ENCODE peak calls at places on chromosome 17, in four cellular contexts. C, X, R and D are unnamed samples.

GRCh38 chr17:9258115-9259020 is 237.1 kb downstream of the NTN1 start:
- DNase-seq in C (no peak), X (no peak), R (no peak), D (peak; percentile 37)

GRCh38 chr17:43219746-43220380 is 8.2 kb downstream of the TMEM106A start:
- DNase-seq in C (no peak), X (no peak), R (no peak), D (no peak)

GRCh38 chr17:29826045-29826692 is 103.9 kb downstream of the SSH2 start:
- DNase-seq in C (no peak), X (no peak), R (no peak), D (no peak)

GRCh38 chr17:74329378-74329777 is 3.4 kb downstream of the KIF19 start:
- DNase-seq in C (no peak), X (no peak), R (no peak), D (no peak)

GRCh38 chr17:13583996-13584700 is 17.6 kb downstream of the HS3ST3A1 start:
- DNase-seq in C (no peak), X (no peak), R (no peak), D (no peak)

GRCh38 chr17:17041018-17041521 is 1.2 kb upstream of the MPRIP start:
- DNase-seq in C (no peak), X (no peak), R (peak; percentile 74), D (peak; percentile 67)

GRCh38 chr17:50205111-50205821 is 3.8 kb upstream of the COL1A1 start:
- DNase-seq in C (no peak), X (no peak), R (peak; percentile 60), D (no peak)

GRCh38 chr17:76735006-76735405 is 2.1 kb downstream of the SRSF2 start:
- DNase-seq in C (no peak), X (no peak), R (peak; percentile 53), D (no peak)

GRCh38 chr17:76054112-76054476 is 18.2 kb downstream of the SRP68 start:
- DNase-seq in C (no peak), X (no peak), R (peak; percentile 40), D (no peak)

GRCh38 chr17:4607773-4608187 is 23.5 kb downstream of the SMTNL2 start:
- DNase-seq in C (peak; percentile 27), X (no peak), R (peak; percentile 49), D (no peak)

GRCh38 chr17:65902831-65903549 is 288.9 kb downstream of the CEP112 start:
- DNase-seq in C (peak; percentile 55), X (no peak), R (no peak), D (peak; percentile 5)

GRCh38 chr17:78226752-78227454 is 4.5 kb upstream of the TMEM235 start:
- DNase-seq in C (no peak), X (no peak), R (no peak), D (no peak)

GRCh38 chr17:42180922-42181850 is at the start of gene KCNH4:
- DNase-seq in C (peak; percentile 80), X (no peak), R (peak; percentile 70), D (peak; percentile 73)

GRCh38 chr17:77375917-77376651 is 235.3 kb downstream of the SEC14L1 start:
- DNase-seq in C (peak; percentile 67), X (no peak), R (peak; percentile 92), D (peak; percentile 57)

GRCh38 chr17:31880311-31880710 is 21.2 kb downstream of the UTP6 start:
- DNase-seq in C (no peak), X (no peak), R (no peak), D (no peak)

GRCh38 chr17:62676231-62676943 is 48.9 kb downstream of the MRC2 start:
- DNase-seq in C (no peak), X (no peak), R (no peak), D (no peak)

GRCh38 chr17:76189741-76190140 is 48.7 kb upstream of the FOXJ1 start:
- DNase-seq in C (peak; percentile 67), X (no peak), R (no peak), D (peak; percentile 24)

GRCh38 chr17:45115871-45116270 is 16.4 kb downstream of the PLCD3 start:
- DNase-seq in C (no peak), X (no peak), R (peak; percentile 55), D (no peak)

GRCh38 chr17:13562271-13562800 is 39.4 kb downstream of the HS3ST3A1 start:
- DNase-seq in C (no peak), X (no peak), R (peak; percentile 97), D (no peak)

GRCh38 chr17:47763913-47764582 is 31.0 kb downstream of the TBX21 start:
- DNase-seq in C (no peak), X (no peak), R (peak; percentile 22), D (no peak)

GRCh38 chr17:65519471-65519870 is 42.0 kb downstream of the AXIN2 start:
- DNase-seq in C (no peak), X (no peak), R (no peak), D (peak; percentile 28)

GRCh38 chr17:30477758-30478115 is 529 bp downstream of the GOSR1 start:
- DNase-seq in C (no peak), X (no peak), R (peak; percentile 19), D (peak; percentile 51)

GRCh38 chr17:50871369-50871768 is 5.2 kb upstream of the TOB1 start:
- DNase-seq in C (peak; percentile 3), X (no peak), R (no peak), D (no peak)

GRCh38 chr17:73952136-73952497 is 251.4 kb upstream of the RPL38 start:
- DNase-seq in C (no peak), X (no peak), R (no peak), D (no peak)

GRCh38 chr17:39653662-39654331 is 11.4 kb upstream of the TCAP start:
- DNase-seq in C (peak; percentile 90), X (no peak), R (no peak), D (peak; percentile 84)

GRCh38 chr17:62611308-62611707 is 16.2 kb upstream of the MRC2 start:
- DNase-seq in C (no peak), X (no peak), R (no peak), D (no peak)

GRCh38 chr17:18971801-18972200 is 19.8 kb downstream of the SLC5A10 start:
- DNase-seq in C (no peak), X (no peak), R (no peak), D (no peak)

GRCh38 chr17:1649844-1650409 is at the start of gene RILP:
- DNase-seq in C (peak; percentile 85), X (no peak), R (no peak), D (peak; percentile 70)

GRCh38 chr17:31394544-31394943 is 3.1 kb downstream of the RAB11FIP4 start:
- DNase-seq in C (peak; percentile 85), X (peak; percentile 53), R (peak; percentile 77), D (peak; percentile 80)

GRCh38 chr17:34757611-34758010 is 178.2 kb downstream of the TMEM132E start:
- DNase-seq in C (peak; percentile 20), X (no peak), R (no peak), D (no peak)
- H4K5ac ChIP-seq in C (no peak overlapping the region), X (no peak overlapping the region), R (no peak overlapping the region), D (no peak overlapping the region)

GRCh38 chr17:81819648-81820171 is 13.4 kb downstream of the MCRIP1 start:
- DNase-seq in C (no peak), X (no peak), R (no peak), D (no peak)

GRCh38 chr17:81821603-81822311 is 11.3 kb downstream of the MCRIP1 start:
- DNase-seq in C (peak; percentile 79), X (no peak), R (peak; percentile 29), D (peak; percentile 64)

GRCh38 chr17:81822996-81823799 is 9.9 kb downstream of the MCRIP1 start:
- DNase-seq in C (no peak), X (no peak), R (no peak), D (no peak)

GRCh38 chr17:81822312-81822637 is 10.8 kb downstream of the MCRIP1 start:
- DNase-seq in C (no peak), X (no peak), R (no peak), D (no peak)

GRCh38 chr17:81821147-81821546 is 11.9 kb downstream of the MCRIP1 start:
- DNase-seq in C (no peak), X (no peak), R (no peak), D (no peak)
- H3K27ac ChIP-seq in C (no peak overlapping the region), X (no peak overlapping the region), R (no peak overlapping the region), D (no peak overlapping the region)

DNA sequence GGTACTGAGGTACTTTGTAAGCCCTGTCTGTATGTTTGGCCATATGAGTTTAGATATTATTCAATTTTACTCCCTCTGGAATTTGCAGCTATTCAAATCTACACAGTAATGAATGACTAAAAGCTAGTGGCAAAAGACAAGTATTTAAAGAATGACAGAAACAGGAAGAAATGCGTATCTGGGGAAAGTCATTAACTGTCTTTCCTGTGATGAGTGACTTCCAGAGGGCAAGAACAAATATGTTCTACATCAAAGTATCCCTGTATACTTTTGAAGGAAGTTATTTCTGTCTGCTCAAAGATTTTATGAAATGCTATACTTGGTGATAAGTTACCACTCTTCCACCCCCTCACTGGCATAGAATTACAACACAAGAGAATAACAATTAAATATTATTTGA is 489.3 kb upstream of the SOX9 start:
- DNase-seq in C (no peak), X (no peak), R (peak; percentile 37), D (no peak)
- H4K5ac ChIP-seq in C (no peak overlapping the region), X (no peak overlapping the region), R (peak overlapping the region; percentile 52), D (no peak overlapping the region)

GRCh38 chr17:60900688-60901087 is 223.0 kb downstream of the BCAS3 start:
- DNase-seq in C (no peak), X (no peak), R (no peak), D (no peak)
- H3K27ac ChIP-seq in C (no peak overlapping the region), X (no peak overlapping the region), R (no peak overlapping the region), D (no peak overlapping the region)

GRCh38 chr17:28811594-28812135 is 30.9 kb downstream of the FAM222B start:
- DNase-seq in C (no peak), X (no peak), R (peak; percentile 21), D (peak; percentile 63)
- H4K5ac ChIP-seq in C (no peak overlapping the region), X (peak overlapping the region; percentile 93), R (peak overlapping the region; percentile 47), D (no peak overlapping the region)

GRCh38 chr17:27511921-27512320 is 55.7 kb downstream of the KSR1 start:
- DNase-seq in C (no peak), X (no peak), R (no peak), D (no peak)

GRCh38 chr17:27513849-27514248 is 57.6 kb downstream of the KSR1 start:
- DNase-seq in C (no peak), X (no peak), R (no peak), D (no peak)

GRCh38 chr17:27518048-27518447 is 61.8 kb downstream of the KSR1 start:
- DNase-seq in C (no peak), X (no peak), R (no peak), D (no peak)

GRCh38 chr17:27512511-27513346 is 56.5 kb downstream of the KSR1 start:
- DNase-seq in C (no peak), X (no peak), R (peak; percentile 61), D (no peak)

DNA sequence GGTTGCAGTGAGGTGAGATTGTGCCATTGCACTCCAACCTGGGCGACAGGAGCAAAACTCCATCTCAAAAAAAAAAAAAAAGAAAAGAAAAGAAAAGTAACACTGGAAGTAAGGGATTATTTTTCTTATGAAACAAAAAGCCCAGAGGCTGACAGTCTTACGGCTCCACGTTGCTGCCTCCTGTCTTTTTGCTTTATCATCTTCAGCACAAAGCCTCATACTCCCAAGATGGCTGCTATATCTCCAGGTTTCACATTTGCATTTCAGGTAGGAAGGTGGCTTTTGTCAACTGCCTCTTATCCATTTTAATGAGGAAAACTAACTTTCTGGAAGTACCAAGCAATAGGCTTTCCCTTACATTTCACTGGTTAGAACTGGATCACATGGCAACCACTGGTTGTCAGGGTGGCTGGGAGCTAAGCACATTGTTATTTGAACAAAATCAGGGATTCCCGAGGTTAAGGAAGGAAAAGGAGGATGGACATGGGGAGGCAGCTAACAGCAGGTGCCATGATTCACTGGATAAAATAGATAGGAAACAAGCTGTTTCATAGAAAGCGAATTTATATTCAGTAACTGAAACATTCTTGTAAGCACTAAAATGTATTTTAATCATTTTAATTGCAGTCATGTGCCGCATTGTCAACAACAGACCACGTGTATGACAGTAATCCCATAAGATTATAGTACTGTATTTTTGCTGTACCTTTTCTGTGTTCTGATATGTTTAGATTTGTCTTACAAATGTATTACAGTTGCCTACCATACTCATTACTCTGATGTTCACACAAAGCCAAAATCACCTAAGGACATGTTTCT is 58.6 kb downstream of the KSR1 start:
- DNase-seq in C (no peak), X (no peak), R (no peak), D (no peak)
- H3K27ac ChIP-seq in C (no peak overlapping the region), X (no peak overlapping the region), R (no peak overlapping the region), D (no peak overlapping the region)